ENCODE peak calls at places on chromosome 16, in ten cellular contexts. S is colonic mucosa; I is cardiac septum; Q is fibroblast of the aortic adventitia; G is ACHN; J is HEK293T; W is Right ventricle myocardium superior; R is fibroblast of gingiva; E is M059J; H is stimulated activated CD4-positive, alpha-beta T cell treated with anti-CD3 and anti-CD28 coated beads, TNF-alpha, amount 100 ng/mL, for 48 hours. U is an unnamed sample.

GRCh38 chr16:69132424-69133252 is at the start of the genes CHTF8 and UTP4:
- DNase-seq in J (peak), R (peak), G (peak), Q (peak), S (peak), H (peak), I (peak), W (peak), E (peak), U (peak)

GRCh38 chr16:27429981-27430441 is 28.0 kb downstream of the IL21R start:
- DNase-seq in S (peak), R (no peak), G (no peak), J (peak), H (no peak), Q (no peak), E (no peak), W (no peak), I (no peak), U (no peak)

GRCh38 chr16:873889-874288 is 73.4 kb upstream of the GNG13 start:
- DNase-seq in Q (no peak), W (peak), G (no peak), E (no peak), R (no peak), S (no peak), H (no peak), J (no peak), I (no peak), U (no peak)

GRCh38 chr16:31082368-31083045 is 6.2 kb downstream of the PRSS53 start:
- DNase-seq in G (no peak), W (no peak), E (no peak), Q (no peak), I (no peak), S (no peak), R (no peak), J (no peak), H (no peak), U (no peak)

GRCh38 chr16:55330726-55331647 is 7.0 kb downstream of the IRX6 start:
- DNase-seq in E (no peak), R (no peak), S (no peak), G (no peak), H (no peak), J (no peak), Q (no peak), I (no peak), W (no peak), U (no peak)

GRCh38 chr16:57186630-57187507 is 740 bp downstream of the RSPRY1 start:
- DNase-seq in E (peak), R (peak), H (no peak), J (peak), S (peak), Q (peak), I (no peak), G (peak), W (peak), U (no peak)

GRCh38 chr16:23509763-23510153 is 536 bp downstream of the GGA2 start:
- DNase-seq in R (peak), H (no peak), S (peak), G (peak), J (peak), Q (peak), I (no peak), E (peak), W (no peak), U (no peak)

GRCh38 chr16:86740817-86741799 is 162.8 kb downstream of the FOXL1 start:
- DNase-seq in W (peak), E (peak), G (no peak), H (no peak), R (peak), S (no peak), J (peak), I (no peak), Q (peak), U (no peak)

GRCh38 chr16:11056989-11057645 is 112.8 kb downstream of the CLEC16A start:
- DNase-seq in Q (no peak), I (no peak), G (no peak), J (no peak), R (peak), H (no peak), W (no peak), S (no peak), E (no peak), U (no peak)

GRCh38 chr16:31508706-31509523 is 724 bp upstream of the RUSF1 start:
- DNase-seq in G (peak), R (peak), S (no peak), I (no peak), W (no peak), E (peak), H (no peak), Q (peak), J (no peak), U (no peak)

GRCh38 chr16:86844691-86845090 is 266.3 kb downstream of the FOXL1 start:
- DNase-seq in I (no peak), H (no peak), E (no peak), R (no peak), W (no peak), J (no peak), S (no peak), G (no peak), Q (no peak), U (no peak)

GRCh38 chr16:28534542-28535373 is 4.0 kb downstream of the NUPR1 start:
- DNase-seq in H (no peak), R (peak), G (no peak), S (peak), J (no peak), W (peak), I (peak), E (no peak), Q (peak), U (no peak)

GRCh38 chr16:89094252-89094901 is 725 bp downstream of the ACSF3 start:
- DNase-seq in Q (peak), J (peak), W (no peak), G (peak), H (no peak), S (peak), I (no peak), R (no peak), E (peak), U (no peak)

GRCh38 chr16:88904676-88905365 is 38.4 kb upstream of the PABPN1L start:
- DNase-seq in R (no peak), Q (no peak), E (no peak), J (no peak), I (no peak), S (no peak), W (no peak), G (no peak), H (no peak), U (no peak)

GRCh38 chr16:11078812-11079459 is 134.6 kb downstream of the CLEC16A start:
- DNase-seq in J (no peak), W (no peak), S (peak), E (peak), R (peak), Q (peak), I (no peak), G (peak), H (no peak), U (no peak)

GRCh38 chr16:68995011-68995504 is 110.4 kb upstream of the HAS3 start:
- DNase-seq in R (peak), G (peak), J (peak), E (peak), Q (peak), H (no peak), S (no peak), W (no peak), I (no peak), U (no peak)

GRCh38 chr16:15403392-15403995 is 7.9 kb downstream of the MPV17L start:
- DNase-seq in R (peak), Q (no peak), E (peak), G (no peak), I (no peak), S (no peak), H (no peak), W (no peak), J (no peak), U (no peak)

GRCh38 chr16:53433930-53434435 is 288 bp upstream of the RBL2 start:
- DNase-seq in I (no peak), H (peak), E (no peak), S (no peak), G (peak), R (peak), Q (peak), W (no peak), J (peak), U (no peak)

GRCh38 chr16:21265104-21265825 is 12.8 kb downstream of the CRYM start:
- DNase-seq in Q (no peak), G (peak), J (no peak), R (peak), W (peak), E (no peak), I (peak), H (no peak), S (no peak), U (no peak)

GRCh38 chr16:4200000-4200780 is 41.7 kb downstream of the SRL start:
- DNase-seq in E (peak), W (peak), J (peak), Q (peak), S (peak), I (no peak), R (peak), H (no peak), G (peak), U (no peak)

GRCh38 chr16:17265177-17265576 is 205.6 kb downstream of the XYLT1 start:
- DNase-seq in J (no peak), I (no peak), E (no peak), R (no peak), W (no peak), H (no peak), S (no peak), Q (no peak), G (no peak), U (no peak)

GRCh38 chr16:79658301-79659001 is 57.9 kb upstream of the MAF start:
- DNase-seq in R (peak), Q (peak), I (no peak), G (peak), E (peak), H (no peak), W (no peak), S (no peak), J (no peak), U (no peak)

GRCh38 chr16:54050281-54051210 is 236.0 kb downstream of the IRX3 start:
- DNase-seq in J (peak), I (no peak), H (no peak), G (no peak), E (peak), S (no peak), R (no peak), W (no peak), Q (no peak), U (no peak)

GRCh38 chr16:1780677-1781072 is 1.7 kb downstream of the SPSB3 start:
- DNase-seq in H (no peak), G (no peak), W (no peak), S (no peak), Q (no peak), R (no peak), I (no peak), J (no peak), E (no peak), U (no peak)

GRCh38 chr16:27775254-27775653 is 225.3 kb downstream of the KATNIP start:
- DNase-seq in Q (no peak), H (no peak), J (no peak), G (no peak), I (no peak), E (no peak), W (peak), R (no peak), S (no peak), U (no peak)

GRCh38 chr16:51243836-51244483 is 92.9 kb upstream of the SALL1 start:
- DNase-seq in I (no peak), H (no peak), S (peak), J (no peak), G (no peak), W (no peak), R (no peak), Q (peak), E (peak), U (no peak)

GRCh38 chr16:23282508-23282907 is 19.6 kb upstream of the SCNN1B start:
- DNase-seq in I (no peak), W (no peak), R (no peak), S (no peak), Q (no peak), G (no peak), J (no peak), E (peak), H (no peak), U (no peak)

GRCh38 chr16:18969050-18969854 is 14.5 kb upstream of the TMC7 start:
- DNase-seq in H (peak), Q (peak), W (peak), J (peak), R (peak), S (peak), I (peak), G (peak), E (peak), U (no peak)

GRCh38 chr16:66473654-66474519 is 46.8 kb downstream of the BEAN1 start:
- DNase-seq in H (no peak), E (peak), Q (no peak), J (no peak), I (peak), G (no peak), W (no peak), R (no peak), S (no peak), U (no peak)

GRCh38 chr16:67647111-67647651 is 2.2 kb downstream of the CARMIL2 start:
- DNase-seq in W (no peak), R (no peak), J (no peak), E (no peak), I (no peak), Q (no peak), G (no peak), H (no peak), S (no peak), U (no peak)

GRCh38 chr16:2170080-2170479 is 14.5 kb downstream of the TRAF7 start:
- DNase-seq in G (no peak), R (no peak), Q (no peak), H (no peak), W (no peak), I (no peak), S (no peak), E (no peak), J (no peak), U (no peak)

GRCh38 chr16:89201467-89202377 is 1.4 kb upstream of the SLC22A31 start:
- DNase-seq in Q (peak), H (peak), W (peak), R (peak), I (peak), E (no peak), G (peak), J (peak), S (peak), U (no peak)

GRCh38 chr16:49023095-49023494 is 258.5 kb downstream of the CBLN1 start:
- DNase-seq in H (no peak), R (no peak), W (no peak), S (no peak), I (peak), E (peak), G (peak), Q (peak), J (no peak), U (no peak)

GRCh38 chr16:2385441-2385840 is 43.8 kb upstream of the CCNF start:
- DNase-seq in R (no peak), Q (peak), H (no peak), E (peak), J (no peak), I (no peak), S (no peak), W (no peak), G (peak), U (no peak)

GRCh38 chr16:47664653-47665325 is 203.7 kb downstream of the PHKB start:
- DNase-seq in G (no peak), J (no peak), W (no peak), Q (peak), E (no peak), I (no peak), H (no peak), R (peak), S (peak), U (no peak)

GRCh38 chr16:72832640-72833039 is 215.3 kb downstream of the ZFHX3 start:
- DNase-seq in E (peak), W (peak), S (peak), R (peak), I (peak), J (peak), Q (peak), H (peak), G (peak), U (no peak)

GRCh38 chr16:77585379-77585778 is 136.9 kb upstream of the NUDT7 start:
- DNase-seq in G (peak), S (no peak), R (no peak), J (no peak), I (no peak), E (peak), W (no peak), Q (peak), H (no peak), U (no peak)

GRCh38 chr16:89084411-89084810 is 9.2 kb upstream of the ACSF3 start:
- DNase-seq in G (no peak), H (no peak), J (no peak), Q (no peak), W (no peak), S (peak), R (no peak), E (no peak), I (no peak), U (no peak)

GRCh38 chr16:25093208-25094061 is 18.1 kb upstream of the LCMT1 start:
- DNase-seq in I (no peak), S (no peak), Q (no peak), R (no peak), G (no peak), W (no peak), H (no peak), E (no peak), J (no peak), U (no peak)